ENCODE peak calls at places on chromosomes 7 and 10, in nine cellular contexts. One of them, this sample, is unnamed.

GRCh38 chr7:107469836-107470416 is at the start of gene GPR22:
- DNase-seq in upper lobe of right lung: no peak
- DNase-seq in T-helper 1 cell: no peak
- DNase-seq in left lobe of liver: no peak
- DNase-seq in MCF 10A: no peak
- DNase-seq in hepatic stellate cell: no peak
- DNase-seq in mesenteric fat pad: no peak
- DNase-seq in Caco-2: no peak
- DNase-seq in pancreas: no peak
- DNase-seq in this sample: no peak

GRCh38 chr10:91883549-91884542 is 25.4 kb downstream of the FGFBP3 start:
- DNase-seq in hepatic stellate cell: peak
- DNase-seq in T-helper 1 cell: no peak
- DNase-seq in pancreas: no peak
- DNase-seq in left lobe of liver: no peak
- DNase-seq in upper lobe of right lung: no peak
- DNase-seq in mesenteric fat pad: no peak
- DNase-seq in MCF 10A: no peak
- DNase-seq in Caco-2: no peak
- DNase-seq in this sample: no peak

GRCh38 chr7:68417002-68417401 is 1181.3 kb upstream of the AUTS2 start:
- DNase-seq in left lobe of liver: no peak
- DNase-seq in Caco-2: no peak
- DNase-seq in hepatic stellate cell: no peak
- DNase-seq in MCF 10A: no peak
- DNase-seq in mesenteric fat pad: no peak
- DNase-seq in T-helper 1 cell: no peak
- DNase-seq in upper lobe of right lung: no peak
- DNase-seq in pancreas: no peak
- DNase-seq in this sample: no peak

GRCh38 chr7:33650828-33651227 is 254.5 kb upstream of the BMPER start:
- DNase-seq in Caco-2: no peak
- DNase-seq in pancreas: no peak
- DNase-seq in left lobe of liver: no peak
- DNase-seq in MCF 10A: no peak
- DNase-seq in hepatic stellate cell: no peak
- DNase-seq in T-helper 1 cell: no peak
- DNase-seq in mesenteric fat pad: no peak
- DNase-seq in upper lobe of right lung: no peak
- DNase-seq in this sample: no peak

GRCh38 chr7:106282852-106283251 is 1.9 kb downstream of the NAMPT start:
- DNase-seq in Caco-2: no peak
- DNase-seq in MCF 10A: no peak
- DNase-seq in mesenteric fat pad: no peak
- DNase-seq in T-helper 1 cell: no peak
- DNase-seq in left lobe of liver: no peak
- DNase-seq in pancreas: no peak
- DNase-seq in hepatic stellate cell: no peak
- DNase-seq in upper lobe of right lung: no peak
- DNase-seq in this sample: no peak

GRCh38 chr10:43160067-43160918 is 22.0 kb downstream of the CSGALNACT2 start:
- DNase-seq in pancreas: no peak
- DNase-seq in upper lobe of right lung: no peak
- DNase-seq in hepatic stellate cell: peak
- DNase-seq in MCF 10A: no peak
- DNase-seq in left lobe of liver: no peak
- DNase-seq in T-helper 1 cell: peak
- DNase-seq in Caco-2: no peak
- DNase-seq in mesenteric fat pad: no peak
- DNase-seq in this sample: no peak

GRCh38 chr7:51817694-51818093 is 501.1 kb upstream of the COBL start:
- DNase-seq in pancreas: no peak
- DNase-seq in upper lobe of right lung: no peak
- DNase-seq in hepatic stellate cell: no peak
- DNase-seq in Caco-2: no peak
- DNase-seq in mesenteric fat pad: no peak
- DNase-seq in T-helper 1 cell: no peak
- DNase-seq in left lobe of liver: no peak
- DNase-seq in MCF 10A: no peak
- DNase-seq in this sample: no peak

GRCh38 chr10:95229724-95230627 is 35.9 kb downstream of the ACSM6 start:
- DNase-seq in left lobe of liver: no peak
- DNase-seq in hepatic stellate cell: peak
- DNase-seq in pancreas: no peak
- DNase-seq in T-helper 1 cell: no peak
- DNase-seq in mesenteric fat pad: peak
- DNase-seq in Caco-2: no peak
- DNase-seq in upper lobe of right lung: no peak
- DNase-seq in MCF 10A: peak
- DNase-seq in this sample: no peak

GRCh38 chr7:94445696-94446194 is 51.0 kb downstream of the COL1A2 start:
- DNase-seq in T-helper 1 cell: no peak
- DNase-seq in mesenteric fat pad: no peak
- DNase-seq in Caco-2: no peak
- DNase-seq in pancreas: no peak
- DNase-seq in upper lobe of right lung: no peak
- DNase-seq in left lobe of liver: no peak
- DNase-seq in MCF 10A: no peak
- DNase-seq in hepatic stellate cell: no peak
- DNase-seq in this sample: peak

GRCh38 chr10:58373446-58373834 is 11.8 kb upstream of the TFAM start:
- DNase-seq in hepatic stellate cell: no peak
- DNase-seq in MCF 10A: peak
- DNase-seq in upper lobe of right lung: no peak
- DNase-seq in pancreas: no peak
- DNase-seq in Caco-2: no peak
- DNase-seq in T-helper 1 cell: no peak
- DNase-seq in mesenteric fat pad: no peak
- DNase-seq in left lobe of liver: no peak
- DNase-seq in this sample: no peak

GRCh38 chr7:81036041-81036440 is 117.2 kb upstream of the SEMA3C start:
- DNase-seq in upper lobe of right lung: no peak
- DNase-seq in hepatic stellate cell: no peak
- DNase-seq in MCF 10A: no peak
- DNase-seq in mesenteric fat pad: no peak
- DNase-seq in T-helper 1 cell: no peak
- DNase-seq in Caco-2: no peak
- DNase-seq in left lobe of liver: no peak
- DNase-seq in pancreas: no peak
- DNase-seq in this sample: no peak

GRCh38 chr10:20879136-20879535 is 18.0 kb downstream of the NEBL start:
- DNase-seq in pancreas: no peak
- DNase-seq in MCF 10A: no peak
- DNase-seq in T-helper 1 cell: no peak
- DNase-seq in upper lobe of right lung: no peak
- DNase-seq in hepatic stellate cell: no peak
- DNase-seq in left lobe of liver: no peak
- DNase-seq in mesenteric fat pad: no peak
- DNase-seq in Caco-2: no peak
- DNase-seq in this sample: no peak

GRCh38 chr10:116733566-116733965 is 8.8 kb downstream of the HSPA12A start:
- DNase-seq in MCF 10A: no peak
- DNase-seq in mesenteric fat pad: no peak
- DNase-seq in hepatic stellate cell: peak
- DNase-seq in left lobe of liver: no peak
- DNase-seq in upper lobe of right lung: no peak
- DNase-seq in T-helper 1 cell: no peak
- DNase-seq in Caco-2: no peak
- DNase-seq in pancreas: no peak
- DNase-seq in this sample: no peak

GRCh38 chr7:159027803-159028455 is 116.7 kb downstream of the VIPR2 start:
- DNase-seq in Caco-2: no peak
- DNase-seq in left lobe of liver: peak
- DNase-seq in mesenteric fat pad: peak
- DNase-seq in hepatic stellate cell: no peak
- DNase-seq in T-helper 1 cell: no peak
- DNase-seq in upper lobe of right lung: peak
- DNase-seq in pancreas: peak
- DNase-seq in MCF 10A: peak
- DNase-seq in this sample: no peak

GRCh38 chr7:90816511-90817142 is 220.5 kb downstream of the CDK14 start:
- DNase-seq in MCF 10A: peak
- DNase-seq in mesenteric fat pad: no peak
- DNase-seq in Caco-2: no peak
- DNase-seq in upper lobe of right lung: no peak
- DNase-seq in pancreas: no peak
- DNase-seq in hepatic stellate cell: peak
- DNase-seq in left lobe of liver: no peak
- DNase-seq in T-helper 1 cell: peak
- DNase-seq in this sample: no peak

GRCh38 chr10:81600185-81600584 is 274.8 kb upstream of the NRG3 start:
- DNase-seq in left lobe of liver: no peak
- DNase-seq in mesenteric fat pad: no peak
- DNase-seq in hepatic stellate cell: peak
- DNase-seq in MCF 10A: peak
- DNase-seq in upper lobe of right lung: no peak
- DNase-seq in Caco-2: no peak
- DNase-seq in T-helper 1 cell: no peak
- DNase-seq in pancreas: no peak
- DNase-seq in this sample: no peak

GRCh38 chr10:115845958-115846357 is 427.0 kb downstream of the GFRA1 start:
- DNase-seq in MCF 10A: peak
- DNase-seq in pancreas: no peak
- DNase-seq in upper lobe of right lung: no peak
- DNase-seq in left lobe of liver: no peak
- DNase-seq in mesenteric fat pad: no peak
- DNase-seq in Caco-2: no peak
- DNase-seq in hepatic stellate cell: no peak
- DNase-seq in T-helper 1 cell: no peak
- DNase-seq in this sample: no peak

GRCh38 chr10:69097729-69098128 is 9.8 kb downstream of the SRGN start:
- DNase-seq in MCF 10A: no peak
- DNase-seq in pancreas: no peak
- DNase-seq in T-helper 1 cell: no peak
- DNase-seq in upper lobe of right lung: no peak
- DNase-seq in hepatic stellate cell: no peak
- DNase-seq in Caco-2: peak
- DNase-seq in left lobe of liver: no peak
- DNase-seq in mesenteric fat pad: no peak
- DNase-seq in this sample: no peak

GRCh38 chr7:55641273-55641691 is 69.0 kb upstream of the VOPP1 start:
- DNase-seq in pancreas: no peak
- DNase-seq in Caco-2: peak
- DNase-seq in mesenteric fat pad: no peak
- DNase-seq in left lobe of liver: no peak
- DNase-seq in hepatic stellate cell: peak
- DNase-seq in upper lobe of right lung: no peak
- DNase-seq in MCF 10A: peak
- DNase-seq in T-helper 1 cell: peak
- DNase-seq in this sample: peak

This sample was measured in HuH-7.